ENCODE peak calls at places on chromosomes 16 and 17, in eight cellular contexts. O, U, H, C, M, E, Z and X are unnamed samples.

GRCh38 chr17:10031102-10031501 is 126.0 kb upstream of the RCVRN start:
- DNase-seq in C (no peak), U (no peak), O (no peak), M (no peak), Z (no peak), H (no peak), E (no peak), X (no peak)

GRCh38 chr17:15498107-15498506 is 30.7 kb upstream of the CDRT4 start:
- DNase-seq in E (no peak), H (peak), Z (no peak), U (no peak), C (no peak), O (no peak), M (no peak), X (no peak)

GRCh38 chr17:82914375-82914774 is 74.6 kb upstream of the ZNF750 start:
- DNase-seq in O (peak), M (no peak), H (no peak), E (no peak), Z (no peak), C (no peak), U (no peak), X (no peak)

GRCh38 chr17:15377608-15378007 is 36.2 kb upstream of the TEKT3 start:
- DNase-seq in U (peak), H (no peak), Z (no peak), O (no peak), E (no peak), M (no peak), C (peak), X (no peak)

GRCh38 chr16:57807252-57807967 is 5.1 kb upstream of the KIFC3 start:
- DNase-seq in M (peak), H (peak), C (no peak), O (no peak), U (no peak), Z (no peak), E (no peak), X (no peak)

GRCh38 chr17:77404812-77405581 is 264.2 kb downstream of the SEC14L1 start:
- DNase-seq in M (peak), Z (peak), O (peak), C (no peak), E (peak), H (no peak), U (peak), X (no peak)

GRCh38 chr16:69890114-69890890 is 60.8 kb upstream of the CLEC18A start:
- DNase-seq in E (no peak), H (no peak), Z (no peak), O (peak), U (peak), M (peak), C (peak), X (peak)

GRCh38 chr17:64786337-64786736 is 124.2 kb upstream of the SMURF2 start:
- DNase-seq in O (no peak), E (no peak), H (no peak), C (no peak), M (no peak), Z (no peak), U (no peak), X (no peak)

GRCh38 chr17:60743812-60744211 is 66.2 kb downstream of the BCAS3 start:
- DNase-seq in O (no peak), C (no peak), Z (no peak), U (peak), M (no peak), H (no peak), E (no peak), X (no peak)

GRCh38 chr17:15913826-15914225 is 31.1 kb upstream of the ADORA2B start:
- DNase-seq in M (no peak), E (no peak), O (no peak), U (no peak), C (no peak), H (no peak), Z (no peak), X (no peak)

GRCh38 chr17:73947281-73947975 is 256.1 kb upstream of the RPL38 start:
- DNase-seq in C (no peak), Z (no peak), U (no peak), O (no peak), H (no peak), M (no peak), E (no peak), X (no peak)

GRCh38 chr17:15740570-15741120 is 8.6 kb downstream of the TBC1D26 start:
- DNase-seq in C (no peak), Z (no peak), H (no peak), E (no peak), M (no peak), U (no peak), O (no peak), X (no peak)

GRCh38 chr16:66194866-66195265 is 171.6 kb upstream of the CDH5 start:
- DNase-seq in E (no peak), O (no peak), H (no peak), C (no peak), U (no peak), M (no peak), Z (no peak), X (no peak)

GRCh38 chr16:7614022-7614795 is 281.6 kb downstream of the RBFOX1 start:
- DNase-seq in C (no peak), H (no peak), Z (no peak), E (no peak), O (no peak), M (no peak), U (no peak), X (no peak)

GRCh38 chr16:3461120-3461519 is 17.6 kb downstream of the NAA60 start:
- DNase-seq in H (no peak), Z (no peak), U (no peak), C (no peak), M (no peak), O (no peak), E (peak), X (no peak)

GRCh38 chr16:17446661-17447060 is 24.1 kb downstream of the XYLT1 start:
- DNase-seq in E (no peak), M (peak), U (no peak), O (peak), H (no peak), C (no peak), Z (no peak), X (no peak)

GRCh38 chr17:79065105-79065670 is 9.4 kb upstream of the ENGASE start:
- DNase-seq in E (peak), M (no peak), H (peak), Z (no peak), O (no peak), U (peak), C (no peak), X (no peak)

GRCh38 chr16:84730406-84731106 is 30.8 kb downstream of the USP10 start:
- DNase-seq in Z (peak), M (no peak), O (peak), E (no peak), C (no peak), U (peak), H (peak), X (no peak)

GRCh38 chr17:2688351-2689342 is 22.9 kb downstream of the CLUH start:
- DNase-seq in Z (peak), O (peak), C (no peak), E (no peak), H (no peak), M (peak), U (no peak), X (no peak)

GRCh38 chr16:85614338-85615013 is 1.4 kb downstream of the GSE1 start:
- DNase-seq in E (peak), M (no peak), O (no peak), H (no peak), Z (no peak), C (no peak), U (no peak), X (no peak)

GRCh38 chr17:76530489-76530814 is 7.1 kb downstream of the CYGB start:
- DNase-seq in U (no peak), E (no peak), M (peak), H (no peak), Z (no peak), O (no peak), C (no peak), X (no peak)

GRCh38 chr17:61412860-61413653 is 13.4 kb downstream of the TBX2 start:
- DNase-seq in O (no peak), Z (peak), U (peak), H (peak), E (no peak), M (peak), C (no peak), X (no peak)

GRCh38 chr17:36089888-36090836 is at the start of gene CCL3:
- DNase-seq in Z (no peak), E (no peak), U (no peak), O (no peak), H (no peak), C (no peak), M (peak), X (no peak)

GRCh38 chr17:12918132-12918531 is 99.7 kb downstream of the ELAC2 start:
- DNase-seq in H (no peak), U (no peak), Z (no peak), M (no peak), E (no peak), O (no peak), C (no peak), X (no peak)

GRCh38 chr17:32822996-32823395 is 53.9 kb downstream of the MYO1D start:
- DNase-seq in H (no peak), E (no peak), O (no peak), M (no peak), C (no peak), U (no peak), Z (no peak), X (no peak)

GRCh38 chr17:28686296-28686695 is 24.3 kb downstream of the SUPT6H start:
- DNase-seq in E (no peak), H (no peak), U (no peak), C (no peak), O (no peak), Z (no peak), M (no peak), X (no peak)

GRCh38 chr16:66483689-66484452 is 56.8 kb downstream of the BEAN1 start:
- DNase-seq in Z (peak), M (peak), E (peak), U (peak), H (peak), C (peak), O (peak), X (peak)

GRCh38 chr17:4675791-4676190 is 28.1 kb downstream of the PELP1 start:
- DNase-seq in Z (no peak), M (no peak), U (no peak), E (no peak), C (no peak), H (no peak), O (no peak), X (no peak)
- H3K27ac ChIP-seq in Z (no peak), M (no peak), U (no peak), E (no peak), C (peak), H (peak), O (no peak), X (no peak)

DNA sequence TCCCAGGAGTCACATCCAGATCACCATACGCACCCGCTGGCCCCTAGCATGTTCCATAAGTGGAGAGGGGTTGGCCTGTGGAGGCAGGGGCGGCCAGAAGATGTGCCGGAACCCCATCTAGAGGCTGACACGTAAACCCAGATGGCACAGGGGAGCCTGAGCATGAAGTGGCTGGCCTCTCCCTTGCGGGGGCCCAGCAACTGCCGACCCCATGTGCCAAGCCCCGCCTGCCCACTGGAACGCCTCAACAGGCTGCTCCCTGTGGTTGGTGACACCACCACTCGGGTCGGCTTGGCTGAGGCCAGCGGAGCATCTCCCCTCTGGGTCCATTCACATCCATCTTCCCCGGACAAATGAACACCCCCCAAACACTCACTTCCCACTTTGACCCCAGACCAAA is 9.5 kb downstream of the BCAR1 start:
- DNase-seq in O (peak), Z (no peak), M (no peak), U (no peak), H (no peak), E (no peak), C (no peak), X (no peak)
- H3K27ac ChIP-seq in O (peak), Z (no peak), M (peak), U (no peak), H (peak), E (no peak), C (peak), X (peak)

GRCh38 chr17:75518201-75518600 is 1.9 kb downstream of the TSEN54 start:
- DNase-seq in C (no peak), U (no peak), H (no peak), M (no peak), Z (no peak), O (no peak), E (peak), X (no peak)
- H3K27ac ChIP-seq in C (no peak), U (no peak), H (no peak), M (no peak), Z (no peak), O (no peak), E (peak), X (no peak)

DNA sequence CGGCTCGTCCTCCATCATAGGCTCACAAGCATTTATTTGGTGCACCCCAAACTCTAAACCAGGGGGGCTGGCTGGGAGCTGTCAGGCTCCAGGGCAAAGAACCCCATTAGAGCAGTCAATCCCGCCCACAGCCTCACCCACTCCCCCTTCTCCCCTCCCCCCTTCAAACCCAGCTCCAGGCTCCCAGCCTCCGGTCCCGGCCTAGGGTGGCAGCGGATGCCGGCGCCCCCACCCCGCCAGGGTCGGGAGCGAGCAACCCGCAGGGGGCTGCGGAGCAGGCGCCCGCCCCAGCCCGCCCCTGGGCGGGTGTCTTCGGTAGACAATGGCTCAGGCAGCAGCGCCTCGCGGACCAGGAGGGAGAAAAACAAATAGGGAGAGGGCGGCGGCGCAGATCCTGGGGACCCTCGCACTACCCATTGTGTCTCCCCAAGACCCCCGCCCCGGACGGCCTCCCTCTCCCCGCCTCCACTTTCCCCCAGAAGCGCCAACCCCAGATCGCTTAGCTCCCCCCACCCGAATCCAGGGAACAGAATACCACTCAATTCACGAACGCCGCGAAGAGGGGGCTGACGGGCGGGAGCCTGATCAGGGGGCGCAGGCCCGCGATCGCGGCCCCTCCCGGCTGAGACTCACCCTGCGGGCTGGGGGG is 565 bp downstream of the FAM171A2 start:
- DNase-seq in H (no peak), M (no peak), E (no peak), O (no peak), C (no peak), Z (no peak), U (no peak), X (no peak)
- H3K27ac ChIP-seq in H (peak), M (no peak), E (no peak), O (peak), C (peak), Z (no peak), U (no peak), X (peak)